ENCODE peak calls at places on chromosomes 1 and 21, in seven cellular contexts. One of them, this sample, is unnamed.

GRCh38 chr21:42859891-42860230 is 19.5 kb downstream of the WDR4 start:
- DNase-seq in Daoy: no peak
- DNase-seq in neuronal stem cell: no peak
- DNase-seq in endodermal cell: peak; percentile 42
- DNase-seq in NCI-H2171 treated with DMSO at 0.1 percent for 48 hours: no peak
- DNase-seq in activated T-helper 1 cell treated with anti-CD3 and anti-CD28 coated beads, Interleukin-12 subunit alpha, Interleukin-12 subunit beta, Interleukin-2, Interleukin-4 antibody, amounts not matched to agents 30 ng/mL and 10 ng/mL and 1 ng/mL, durations not matched to agents 14 hours and 24 hours and 36 hours: no peak
- DNase-seq in activated CD4-positive, alpha-beta T cell treated with anti-CD3 and anti-CD28 coated beads, Interleukin-2, amount 50 U/mL, for 1 hour: no peak
- DNase-seq in this sample: no peak

GRCh38 chr1:176531036-176531435 is 68.1 kb downstream of the PAPPA2 start:
- DNase-seq in activated CD4-positive, alpha-beta T cell treated with anti-CD3 and anti-CD28 coated beads, Interleukin-2, amount 50 U/mL, for 1 hour: no peak
- DNase-seq in Daoy: no peak
- DNase-seq in activated T-helper 1 cell treated with anti-CD3 and anti-CD28 coated beads, Interleukin-12 subunit alpha, Interleukin-12 subunit beta, Interleukin-2, Interleukin-4 antibody, amounts not matched to agents 30 ng/mL and 10 ng/mL and 1 ng/mL, durations not matched to agents 14 hours and 24 hours and 36 hours: no peak
- DNase-seq in endodermal cell: no peak
- DNase-seq in NCI-H2171 treated with DMSO at 0.1 percent for 48 hours: no peak
- DNase-seq in neuronal stem cell: no peak
- DNase-seq in this sample: no peak

GRCh38 chr1:99728494-99729235 is 37.8 kb downstream of the FRRS1 start:
- DNase-seq in endodermal cell: peak; percentile 76
- DNase-seq in NCI-H2171 treated with DMSO at 0.1 percent for 48 hours: peak; percentile 27
- DNase-seq in activated CD4-positive, alpha-beta T cell treated with anti-CD3 and anti-CD28 coated beads, Interleukin-2, amount 50 U/mL, for 1 hour: no peak
- DNase-seq in Daoy: peak; percentile 26
- DNase-seq in neuronal stem cell: no peak
- DNase-seq in activated T-helper 1 cell treated with anti-CD3 and anti-CD28 coated beads, Interleukin-12 subunit alpha, Interleukin-12 subunit beta, Interleukin-2, Interleukin-4 antibody, amounts not matched to agents 30 ng/mL and 10 ng/mL and 1 ng/mL, durations not matched to agents 14 hours and 24 hours and 36 hours: no peak
- DNase-seq in this sample: peak; percentile 15

GRCh38 chr1:109712321-109712864 is 342 bp downstream of the GSTM5 start:
- DNase-seq in neuronal stem cell: no peak
- DNase-seq in activated CD4-positive, alpha-beta T cell treated with anti-CD3 and anti-CD28 coated beads, Interleukin-2, amount 50 U/mL, for 1 hour: no peak
- DNase-seq in endodermal cell: no peak
- DNase-seq in NCI-H2171 treated with DMSO at 0.1 percent for 48 hours: no peak
- DNase-seq in activated T-helper 1 cell treated with anti-CD3 and anti-CD28 coated beads, Interleukin-12 subunit alpha, Interleukin-12 subunit beta, Interleukin-2, Interleukin-4 antibody, amounts not matched to agents 30 ng/mL and 10 ng/mL and 1 ng/mL, durations not matched to agents 14 hours and 24 hours and 36 hours: no peak
- DNase-seq in Daoy: no peak
- DNase-seq in this sample: no peak

GRCh38 chr21:39788383-39788782 is 43.4 kb downstream of the IGSF5 start:
- DNase-seq in activated T-helper 1 cell treated with anti-CD3 and anti-CD28 coated beads, Interleukin-12 subunit alpha, Interleukin-12 subunit beta, Interleukin-2, Interleukin-4 antibody, amounts not matched to agents 30 ng/mL and 10 ng/mL and 1 ng/mL, durations not matched to agents 14 hours and 24 hours and 36 hours: no peak
- DNase-seq in NCI-H2171 treated with DMSO at 0.1 percent for 48 hours: peak; percentile 74
- DNase-seq in endodermal cell: peak; percentile 92
- DNase-seq in neuronal stem cell: peak; percentile 77
- DNase-seq in activated CD4-positive, alpha-beta T cell treated with anti-CD3 and anti-CD28 coated beads, Interleukin-2, amount 50 U/mL, for 1 hour: no peak
- DNase-seq in Daoy: peak; percentile 88
- DNase-seq in this sample: peak; percentile 98

GRCh38 chr21:45141507-45141906 is 67.1 kb downstream of the ADARB1 start:
- DNase-seq in Daoy: no peak
- DNase-seq in activated T-helper 1 cell treated with anti-CD3 and anti-CD28 coated beads, Interleukin-12 subunit alpha, Interleukin-12 subunit beta, Interleukin-2, Interleukin-4 antibody, amounts not matched to agents 30 ng/mL and 10 ng/mL and 1 ng/mL, durations not matched to agents 14 hours and 24 hours and 36 hours: no peak
- DNase-seq in activated CD4-positive, alpha-beta T cell treated with anti-CD3 and anti-CD28 coated beads, Interleukin-2, amount 50 U/mL, for 1 hour: no peak
- DNase-seq in NCI-H2171 treated with DMSO at 0.1 percent for 48 hours: no peak
- DNase-seq in endodermal cell: peak; percentile 24
- DNase-seq in neuronal stem cell: no peak
- DNase-seq in this sample: no peak

GRCh38 chr1:219778110-219778509 is 150.2 kb downstream of the SLC30A10 start:
- DNase-seq in activated T-helper 1 cell treated with anti-CD3 and anti-CD28 coated beads, Interleukin-12 subunit alpha, Interleukin-12 subunit beta, Interleukin-2, Interleukin-4 antibody, amounts not matched to agents 30 ng/mL and 10 ng/mL and 1 ng/mL, durations not matched to agents 14 hours and 24 hours and 36 hours: no peak
- DNase-seq in activated CD4-positive, alpha-beta T cell treated with anti-CD3 and anti-CD28 coated beads, Interleukin-2, amount 50 U/mL, for 1 hour: no peak
- DNase-seq in NCI-H2171 treated with DMSO at 0.1 percent for 48 hours: no peak
- DNase-seq in neuronal stem cell: no peak
- DNase-seq in endodermal cell: no peak
- DNase-seq in Daoy: no peak
- DNase-seq in this sample: no peak

GRCh38 chr1:155933591-155934096 is 569 bp downstream of the KHDC4 start:
- DNase-seq in activated CD4-positive, alpha-beta T cell treated with anti-CD3 and anti-CD28 coated beads, Interleukin-2, amount 50 U/mL, for 1 hour: no peak
- DNase-seq in activated T-helper 1 cell treated with anti-CD3 and anti-CD28 coated beads, Interleukin-12 subunit alpha, Interleukin-12 subunit beta, Interleukin-2, Interleukin-4 antibody, amounts not matched to agents 30 ng/mL and 10 ng/mL and 1 ng/mL, durations not matched to agents 14 hours and 24 hours and 36 hours: no peak
- DNase-seq in Daoy: no peak
- DNase-seq in NCI-H2171 treated with DMSO at 0.1 percent for 48 hours: no peak
- DNase-seq in neuronal stem cell: no peak
- DNase-seq in endodermal cell: no peak
- DNase-seq in this sample: no peak

GRCh38 chr1:211511030-211511429 is 19.1 kb upstream of the RD3 start:
- DNase-seq in neuronal stem cell: no peak
- DNase-seq in activated CD4-positive, alpha-beta T cell treated with anti-CD3 and anti-CD28 coated beads, Interleukin-2, amount 50 U/mL, for 1 hour: no peak
- DNase-seq in endodermal cell: no peak
- DNase-seq in Daoy: no peak
- DNase-seq in NCI-H2171 treated with DMSO at 0.1 percent for 48 hours: no peak
- DNase-seq in activated T-helper 1 cell treated with anti-CD3 and anti-CD28 coated beads, Interleukin-12 subunit alpha, Interleukin-12 subunit beta, Interleukin-2, Interleukin-4 antibody, amounts not matched to agents 30 ng/mL and 10 ng/mL and 1 ng/mL, durations not matched to agents 14 hours and 24 hours and 36 hours: no peak
- DNase-seq in this sample: no peak

GRCh38 chr1:200588698-200589097 is 31.9 kb downstream of the KIF14 start:
- DNase-seq in activated CD4-positive, alpha-beta T cell treated with anti-CD3 and anti-CD28 coated beads, Interleukin-2, amount 50 U/mL, for 1 hour: no peak
- DNase-seq in endodermal cell: no peak
- DNase-seq in NCI-H2171 treated with DMSO at 0.1 percent for 48 hours: no peak
- DNase-seq in Daoy: no peak
- DNase-seq in neuronal stem cell: no peak
- DNase-seq in activated T-helper 1 cell treated with anti-CD3 and anti-CD28 coated beads, Interleukin-12 subunit alpha, Interleukin-12 subunit beta, Interleukin-2, Interleukin-4 antibody, amounts not matched to agents 30 ng/mL and 10 ng/mL and 1 ng/mL, durations not matched to agents 14 hours and 24 hours and 36 hours: no peak
- DNase-seq in this sample: no peak

GRCh38 chr1:76465030-76465429 is 390.5 kb downstream of the ST6GALNAC3 start:
- DNase-seq in neuronal stem cell: no peak
- DNase-seq in NCI-H2171 treated with DMSO at 0.1 percent for 48 hours: no peak
- DNase-seq in endodermal cell: no peak
- DNase-seq in activated T-helper 1 cell treated with anti-CD3 and anti-CD28 coated beads, Interleukin-12 subunit alpha, Interleukin-12 subunit beta, Interleukin-2, Interleukin-4 antibody, amounts not matched to agents 30 ng/mL and 10 ng/mL and 1 ng/mL, durations not matched to agents 14 hours and 24 hours and 36 hours: no peak
- DNase-seq in Daoy: peak; percentile 62
- DNase-seq in activated CD4-positive, alpha-beta T cell treated with anti-CD3 and anti-CD28 coated beads, Interleukin-2, amount 50 U/mL, for 1 hour: no peak
- DNase-seq in this sample: no peak

GRCh38 chr1:117388328-117388727 is 21.1 kb downstream of the MAN1A2 start:
- DNase-seq in NCI-H2171 treated with DMSO at 0.1 percent for 48 hours: no peak
- DNase-seq in activated T-helper 1 cell treated with anti-CD3 and anti-CD28 coated beads, Interleukin-12 subunit alpha, Interleukin-12 subunit beta, Interleukin-2, Interleukin-4 antibody, amounts not matched to agents 30 ng/mL and 10 ng/mL and 1 ng/mL, durations not matched to agents 14 hours and 24 hours and 36 hours: no peak
- DNase-seq in activated CD4-positive, alpha-beta T cell treated with anti-CD3 and anti-CD28 coated beads, Interleukin-2, amount 50 U/mL, for 1 hour: no peak
- DNase-seq in endodermal cell: no peak
- DNase-seq in neuronal stem cell: no peak
- DNase-seq in Daoy: no peak
- DNase-seq in this sample: no peak

GRCh38 chr1:23561813-23562100 is 2.5 kb upstream of the ID3 start:
- DNase-seq in activated T-helper 1 cell treated with anti-CD3 and anti-CD28 coated beads, Interleukin-12 subunit alpha, Interleukin-12 subunit beta, Interleukin-2, Interleukin-4 antibody, amounts not matched to agents 30 ng/mL and 10 ng/mL and 1 ng/mL, durations not matched to agents 14 hours and 24 hours and 36 hours: no peak
- DNase-seq in Daoy: peak; percentile 49
- DNase-seq in endodermal cell: no peak
- DNase-seq in neuronal stem cell: no peak
- DNase-seq in activated CD4-positive, alpha-beta T cell treated with anti-CD3 and anti-CD28 coated beads, Interleukin-2, amount 50 U/mL, for 1 hour: no peak
- DNase-seq in NCI-H2171 treated with DMSO at 0.1 percent for 48 hours: no peak
- DNase-seq in this sample: no peak

GRCh38 chr1:70331962-70332361 is 22.6 kb downstream of the ANKRD13C start:
- DNase-seq in activated T-helper 1 cell treated with anti-CD3 and anti-CD28 coated beads, Interleukin-12 subunit alpha, Interleukin-12 subunit beta, Interleukin-2, Interleukin-4 antibody, amounts not matched to agents 30 ng/mL and 10 ng/mL and 1 ng/mL, durations not matched to agents 14 hours and 24 hours and 36 hours: no peak
- DNase-seq in Daoy: no peak
- DNase-seq in NCI-H2171 treated with DMSO at 0.1 percent for 48 hours: no peak
- DNase-seq in activated CD4-positive, alpha-beta T cell treated with anti-CD3 and anti-CD28 coated beads, Interleukin-2, amount 50 U/mL, for 1 hour: no peak
- DNase-seq in neuronal stem cell: no peak
- DNase-seq in endodermal cell: no peak
- DNase-seq in this sample: no peak

GRCh38 chr1:178942285-178943218 is 71.7 kb upstream of the ANGPTL1 start:
- DNase-seq in neuronal stem cell: no peak
- DNase-seq in activated T-helper 1 cell treated with anti-CD3 and anti-CD28 coated beads, Interleukin-12 subunit alpha, Interleukin-12 subunit beta, Interleukin-2, Interleukin-4 antibody, amounts not matched to agents 30 ng/mL and 10 ng/mL and 1 ng/mL, durations not matched to agents 14 hours and 24 hours and 36 hours: no peak
- DNase-seq in endodermal cell: no peak
- DNase-seq in activated CD4-positive, alpha-beta T cell treated with anti-CD3 and anti-CD28 coated beads, Interleukin-2, amount 50 U/mL, for 1 hour: no peak
- DNase-seq in Daoy: peak; percentile 77
- DNase-seq in NCI-H2171 treated with DMSO at 0.1 percent for 48 hours: no peak
- DNase-seq in this sample: no peak

GRCh38 chr1:223748405-223748772 is 36.0 kb downstream of the CAPN2 start:
- DNase-seq in activated T-helper 1 cell treated with anti-CD3 and anti-CD28 coated beads, Interleukin-12 subunit alpha, Interleukin-12 subunit beta, Interleukin-2, Interleukin-4 antibody, amounts not matched to agents 30 ng/mL and 10 ng/mL and 1 ng/mL, durations not matched to agents 14 hours and 24 hours and 36 hours: no peak
- DNase-seq in Daoy: peak; percentile 26
- DNase-seq in endodermal cell: no peak
- DNase-seq in activated CD4-positive, alpha-beta T cell treated with anti-CD3 and anti-CD28 coated beads, Interleukin-2, amount 50 U/mL, for 1 hour: no peak
- DNase-seq in neuronal stem cell: no peak
- DNase-seq in NCI-H2171 treated with DMSO at 0.1 percent for 48 hours: no peak
- DNase-seq in this sample: no peak

GRCh38 chr1:155086182-155086741 is 7.6 kb downstream of the EFNA3 start:
- DNase-seq in Daoy: peak; percentile 76
- DNase-seq in neuronal stem cell: peak; percentile 76
- DNase-seq in NCI-H2171 treated with DMSO at 0.1 percent for 48 hours: peak; percentile 42
- DNase-seq in activated CD4-positive, alpha-beta T cell treated with anti-CD3 and anti-CD28 coated beads, Interleukin-2, amount 50 U/mL, for 1 hour: peak; percentile 80
- DNase-seq in activated T-helper 1 cell treated with anti-CD3 and anti-CD28 coated beads, Interleukin-12 subunit alpha, Interleukin-12 subunit beta, Interleukin-2, Interleukin-4 antibody, amounts not matched to agents 30 ng/mL and 10 ng/mL and 1 ng/mL, durations not matched to agents 14 hours and 24 hours and 36 hours: peak; percentile 73
- DNase-seq in endodermal cell: peak; percentile 95
- DNase-seq in this sample: no peak

GRCh38 chr1:155178441-155179106 is 4.9 kb downstream of the TRIM46 start:
- DNase-seq in Daoy: peak; percentile 2
- DNase-seq in activated T-helper 1 cell treated with anti-CD3 and anti-CD28 coated beads, Interleukin-12 subunit alpha, Interleukin-12 subunit beta, Interleukin-2, Interleukin-4 antibody, amounts not matched to agents 30 ng/mL and 10 ng/mL and 1 ng/mL, durations not matched to agents 14 hours and 24 hours and 36 hours: no peak
- DNase-seq in endodermal cell: peak; percentile 36
- DNase-seq in neuronal stem cell: no peak
- DNase-seq in activated CD4-positive, alpha-beta T cell treated with anti-CD3 and anti-CD28 coated beads, Interleukin-2, amount 50 U/mL, for 1 hour: no peak
- DNase-seq in NCI-H2171 treated with DMSO at 0.1 percent for 48 hours: no peak
- DNase-seq in this sample: no peak

GRCh38 chr1:1122078-1122811 is 6.4 kb upstream of the C1orf159 start:
- DNase-seq in Daoy: peak; percentile 84
- DNase-seq in NCI-H2171 treated with DMSO at 0.1 percent for 48 hours: peak; percentile 53
- DNase-seq in neuronal stem cell: peak; percentile 64
- DNase-seq in activated T-helper 1 cell treated with anti-CD3 and anti-CD28 coated beads, Interleukin-12 subunit alpha, Interleukin-12 subunit beta, Interleukin-2, Interleukin-4 antibody, amounts not matched to agents 30 ng/mL and 10 ng/mL and 1 ng/mL, durations not matched to agents 14 hours and 24 hours and 36 hours: peak; percentile 80
- DNase-seq in activated CD4-positive, alpha-beta T cell treated with anti-CD3 and anti-CD28 coated beads, Interleukin-2, amount 50 U/mL, for 1 hour: peak; percentile 84
- DNase-seq in endodermal cell: peak; percentile 94
- DNase-seq in this sample: peak; percentile 20

GRCh38 chr1:38589036-38589435 is 270.5 kb downstream of the RRAGC start:
- DNase-seq in activated CD4-positive, alpha-beta T cell treated with anti-CD3 and anti-CD28 coated beads, Interleukin-2, amount 50 U/mL, for 1 hour: no peak
- DNase-seq in activated T-helper 1 cell treated with anti-CD3 and anti-CD28 coated beads, Interleukin-12 subunit alpha, Interleukin-12 subunit beta, Interleukin-2, Interleukin-4 antibody, amounts not matched to agents 30 ng/mL and 10 ng/mL and 1 ng/mL, durations not matched to agents 14 hours and 24 hours and 36 hours: no peak
- DNase-seq in NCI-H2171 treated with DMSO at 0.1 percent for 48 hours: peak; percentile 76
- DNase-seq in endodermal cell: peak; percentile 41
- DNase-seq in Daoy: peak; percentile 90
- DNase-seq in neuronal stem cell: no peak
- DNase-seq in this sample: no peak

GRCh38 chr1:33763406-33763805 is 100.5 kb upstream of the HMGB4 start:
- DNase-seq in activated T-helper 1 cell treated with anti-CD3 and anti-CD28 coated beads, Interleukin-12 subunit alpha, Interleukin-12 subunit beta, Interleukin-2, Interleukin-4 antibody, amounts not matched to agents 30 ng/mL and 10 ng/mL and 1 ng/mL, durations not matched to agents 14 hours and 24 hours and 36 hours: no peak
- DNase-seq in activated CD4-positive, alpha-beta T cell treated with anti-CD3 and anti-CD28 coated beads, Interleukin-2, amount 50 U/mL, for 1 hour: no peak
- DNase-seq in endodermal cell: peak; percentile 38
- DNase-seq in Daoy: peak; percentile 76
- DNase-seq in NCI-H2171 treated with DMSO at 0.1 percent for 48 hours: no peak
- DNase-seq in neuronal stem cell: no peak
- DNase-seq in this sample: no peak

GRCh38 chr1:55823521-55824296 is 608.5 kb upstream of the USP24 start:
- DNase-seq in Daoy: no peak
- DNase-seq in NCI-H2171 treated with DMSO at 0.1 percent for 48 hours: no peak
- DNase-seq in activated T-helper 1 cell treated with anti-CD3 and anti-CD28 coated beads, Interleukin-12 subunit alpha, Interleukin-12 subunit beta, Interleukin-2, Interleukin-4 antibody, amounts not matched to agents 30 ng/mL and 10 ng/mL and 1 ng/mL, durations not matched to agents 14 hours and 24 hours and 36 hours: no peak
- DNase-seq in neuronal stem cell: no peak
- DNase-seq in activated CD4-positive, alpha-beta T cell treated with anti-CD3 and anti-CD28 coated beads, Interleukin-2, amount 50 U/mL, for 1 hour: no peak
- DNase-seq in endodermal cell: no peak
- DNase-seq in this sample: no peak

This sample was measured in NT2/D1.